ENCODE peak calls at places on chromosomes 1 and 21, in four cellular contexts. I is neuronal stem cell, E is mesenchymal stem cell, O is IMR-90. S is an unnamed sample.

GRCh38 chr1:10516244-10516643 is 41.5 kb downstream of the PEX14 start:
- DNase-seq in I (no peak), E (no peak), O (no peak), S (no peak)

GRCh38 chr1:24189528-24189927 is 2.4 kb upstream of the IFNLR1 start:
- DNase-seq in I (no peak), E (no peak), O (no peak), S (no peak)

GRCh38 chr1:25568834-25569598 is 25.6 kb downstream of the LDLRAP1 start:
- DNase-seq in I (no peak), E (peak; percentile 93), O (peak; percentile 88), S (no peak)

GRCh38 chr1:97202981-97203380 is 481.4 kb downstream of the PTBP2 start:
- DNase-seq in I (no peak), E (no peak), O (no peak), S (no peak)

GRCh38 chr1:244118087-244118761 is 67.1 kb downstream of the ZBTB18 start:
- DNase-seq in I (no peak), E (no peak), O (no peak), S (no peak)

GRCh38 chr1:60280256-60280655 is 206.7 kb upstream of the C1orf87 start:
- DNase-seq in I (no peak), E (no peak), O (no peak), S (no peak)

GRCh38 chr1:166924829-166925541 is 48.9 kb upstream of the TADA1 start:
- DNase-seq in I (no peak), E (no peak), O (no peak), S (no peak)

GRCh38 chr1:114623364-114623763 is 41.9 kb upstream of the BCAS2 start:
- DNase-seq in I (no peak), E (no peak), O (no peak), S (no peak)

GRCh38 chr1:30929135-30929889 is 20.8 kb upstream of the SDC3 start:
- DNase-seq in I (no peak), E (peak; percentile 55), O (peak; percentile 36), S (peak; percentile 73)

GRCh38 chr1:22108343-22109135 is 34.4 kb downstream of the WNT4 start:
- DNase-seq in I (no peak), E (no peak), O (no peak), S (no peak)

GRCh38 chr1:20110679-20111078 is 8.7 kb downstream of the PLA2G2D start:
- DNase-seq in I (no peak), E (no peak), O (peak; percentile 61), S (no peak)

GRCh38 chr1:206631085-206631509 is 4.2 kb upstream of the DYRK3 start:
- DNase-seq in I (peak; percentile 45), E (peak; percentile 94), O (peak; percentile 93), S (peak; percentile 93)

GRCh38 chr21:44728716-44729115 is 17.3 kb upstream of the TSPEAR start:
- DNase-seq in I (no peak), E (no peak), O (no peak), S (peak; percentile 16)

GRCh38 chr1:87119741-87120140 is 205.3 kb downstream of the HS2ST1 start:
- DNase-seq in I (no peak), E (no peak), O (no peak), S (no peak)

GRCh38 chr1:52590275-52590674 is 11.9 kb upstream of the GPX7 start:
- DNase-seq in I (peak; percentile 80), E (no peak), O (no peak), S (no peak)

GRCh38 chr1:241323510-241323909 is 33.5 kb downstream of the RGS7 start:
- DNase-seq in I (peak; percentile 64), E (peak; percentile 30), O (peak; percentile 30), S (peak; percentile 63)

GRCh38 chr1:52834798-52835197 is 7.8 kb upstream of the ZYG11A start:
- DNase-seq in I (no peak), E (no peak), O (no peak), S (no peak)

GRCh38 chr1:67500413-67500959 is 70.3 kb upstream of the SERBP1 start:
- DNase-seq in I (peak; percentile 89), E (peak; percentile 78), O (peak; percentile 74), S (peak; percentile 94)
- H3K4me2 ChIP-seq in I (no peak overlapping the region), E (no peak overlapping the region), O (peak overlapping the region; percentile 57), S (peak overlapping the region; percentile 31)

GRCh38 chr1:35886606-35887431 is 3.8 kb downstream of the AGO1 start:
- DNase-seq in I (no peak), E (peak; percentile 8), O (peak; percentile 24), S (no peak)
- H3K23ac ChIP-seq in I (no peak overlapping the region), E (no peak overlapping the region), O (no peak overlapping the region), S (no peak overlapping the region)

GRCh38 chr1:232965124-232965911 is 14.9 kb downstream of the NTPCR start:
- DNase-seq in I (no peak), E (no peak), O (no peak), S (no peak)
- H3K4me2 ChIP-seq in I (no peak overlapping the region), E (no peak overlapping the region), O (no peak overlapping the region), S (no peak overlapping the region)

GRCh38 chr1:32873484-32873883 is 2.8 kb upstream of the FNDC5 start:
- DNase-seq in I (no peak), E (no peak), O (no peak), S (no peak)

GRCh38 chr1:32869844-32870614 is 683 bp downstream of the FNDC5 start:
- DNase-seq in I (no peak), E (no peak), O (no peak), S (no peak)

GRCh38 chr1:32872189-32872898 is 1.6 kb upstream of the FNDC5 start:
- DNase-seq in I (peak; percentile 93), E (peak; percentile 55), O (peak; percentile 11), S (peak; percentile 95)

GRCh38 chr1:32870615-32871363 is at the start of gene FNDC5:
- DNase-seq in I (no peak), E (peak; percentile 17), O (peak; percentile 11), S (peak; percentile 43)

DNA sequence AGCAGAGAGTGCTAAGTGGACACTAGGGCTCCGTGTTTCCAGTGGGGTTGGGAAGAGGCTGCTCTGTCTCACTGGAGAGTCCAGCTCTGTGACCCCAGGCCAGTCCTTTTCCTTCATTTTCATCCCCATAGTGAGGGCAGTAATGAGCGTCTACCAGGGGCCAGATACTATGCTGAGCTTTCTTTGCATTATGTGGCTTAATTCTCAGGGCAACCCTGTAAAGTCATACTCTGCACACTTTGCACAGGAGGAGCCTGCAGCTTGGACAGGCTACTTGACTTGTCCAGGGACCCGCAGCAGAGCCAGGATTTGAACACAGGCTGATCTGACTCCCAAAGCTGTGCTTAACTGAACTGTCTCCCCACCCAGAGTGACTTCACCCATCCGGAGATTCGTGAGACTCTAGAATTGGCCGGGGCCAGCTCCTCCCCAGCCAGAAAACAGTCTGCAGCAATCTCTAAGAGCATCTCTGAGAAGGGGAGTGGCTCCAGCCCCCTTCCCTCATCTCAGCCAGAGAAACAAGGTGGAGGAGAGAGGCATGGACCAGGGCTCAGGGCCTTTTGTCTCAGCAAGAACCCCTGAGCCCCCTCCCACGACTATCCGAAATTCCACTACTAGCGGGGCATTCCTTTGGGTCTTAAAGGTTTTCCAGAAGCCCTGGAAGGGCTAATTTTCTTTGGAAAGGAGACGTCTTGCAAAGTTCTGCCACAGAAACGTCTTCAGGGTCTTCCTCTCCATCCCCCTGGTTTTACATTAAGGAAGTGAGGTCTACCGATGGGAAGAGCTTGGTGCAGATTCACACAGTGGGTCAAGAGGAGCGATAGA is 864 bp upstream of the FNDC5 start:
- DNase-seq in I (no peak), E (peak; percentile 11), O (no peak), S (no peak)
- H3K23ac ChIP-seq in I (no peak overlapping the region), E (peak overlapping the region; percentile 26), O (peak overlapping the region; percentile 78), S (no peak overlapping the region)

S was measured in H9.